ENCODE peak calls at places on chromosome 20, in eight cellular contexts. One of them, this sample, is unnamed.

GRCh38 chr20:41650221-41650948 is 32.2 kb upstream of the CHD6 start:
- DNase-seq in NCI-H1694 treated with DMSO at 0.1 percent for 48 hours: peak
- DNase-seq in glomerular endothelial cell: no peak
- DNase-seq in suprapubic skin: no peak
- DNase-seq in NT2/D1: no peak
- DNase-seq in neural crest cell: no peak
- DNase-seq in right atrium auricular region: no peak
- DNase-seq in effector CD4-positive, alpha-beta T cell: no peak
- DNase-seq in this sample: no peak

GRCh38 chr20:51412991-51413471 is 129.5 kb downstream of the NFATC2 start:
- DNase-seq in glomerular endothelial cell: no peak
- DNase-seq in neural crest cell: no peak
- DNase-seq in NCI-H1694 treated with DMSO at 0.1 percent for 48 hours: peak
- DNase-seq in NT2/D1: no peak
- DNase-seq in effector CD4-positive, alpha-beta T cell: no peak
- DNase-seq in right atrium auricular region: peak
- DNase-seq in suprapubic skin: no peak
- DNase-seq in this sample: no peak

GRCh38 chr20:58459058-58459743 is 56.0 kb downstream of the APCDD1L start:
- DNase-seq in suprapubic skin: no peak
- DNase-seq in neural crest cell: no peak
- DNase-seq in effector CD4-positive, alpha-beta T cell: no peak
- DNase-seq in right atrium auricular region: no peak
- DNase-seq in NT2/D1: no peak
- DNase-seq in NCI-H1694 treated with DMSO at 0.1 percent for 48 hours: no peak
- DNase-seq in glomerular endothelial cell: no peak
- DNase-seq in this sample: no peak

GRCh38 chr20:47320990-47321805 is 35.3 kb downstream of the ZMYND8 start:
- DNase-seq in neural crest cell: no peak
- DNase-seq in suprapubic skin: no peak
- DNase-seq in NCI-H1694 treated with DMSO at 0.1 percent for 48 hours: no peak
- DNase-seq in NT2/D1: no peak
- DNase-seq in glomerular endothelial cell: no peak
- DNase-seq in right atrium auricular region: no peak
- DNase-seq in effector CD4-positive, alpha-beta T cell: no peak
- DNase-seq in this sample: no peak

GRCh38 chr20:36607586-36608387 is 2.2 kb downstream of the RAB5IF start:
- DNase-seq in suprapubic skin: no peak
- DNase-seq in neural crest cell: no peak
- DNase-seq in glomerular endothelial cell: no peak
- DNase-seq in right atrium auricular region: no peak
- DNase-seq in NT2/D1: no peak
- DNase-seq in NCI-H1694 treated with DMSO at 0.1 percent for 48 hours: no peak
- DNase-seq in effector CD4-positive, alpha-beta T cell: no peak
- DNase-seq in this sample: no peak

GRCh38 chr20:57445298-57445697 is 54.1 kb downstream of the RBM38 start:
- DNase-seq in suprapubic skin: no peak
- DNase-seq in NT2/D1: no peak
- DNase-seq in NCI-H1694 treated with DMSO at 0.1 percent for 48 hours: no peak
- DNase-seq in effector CD4-positive, alpha-beta T cell: no peak
- DNase-seq in right atrium auricular region: peak
- DNase-seq in glomerular endothelial cell: no peak
- DNase-seq in neural crest cell: no peak
- DNase-seq in this sample: no peak

GRCh38 chr20:51563597-51564332 is 21.2 kb upstream of the NFATC2 start:
- DNase-seq in NCI-H1694 treated with DMSO at 0.1 percent for 48 hours: no peak
- DNase-seq in suprapubic skin: no peak
- DNase-seq in neural crest cell: no peak
- DNase-seq in glomerular endothelial cell: peak
- DNase-seq in NT2/D1: no peak
- DNase-seq in effector CD4-positive, alpha-beta T cell: no peak
- DNase-seq in right atrium auricular region: peak
- DNase-seq in this sample: no peak

GRCh38 chr20:46698788-46699187 is 9.5 kb upstream of the TP53RK start:
- DNase-seq in right atrium auricular region: no peak
- DNase-seq in NT2/D1: no peak
- DNase-seq in neural crest cell: no peak
- DNase-seq in effector CD4-positive, alpha-beta T cell: no peak
- DNase-seq in suprapubic skin: no peak
- DNase-seq in glomerular endothelial cell: no peak
- DNase-seq in NCI-H1694 treated with DMSO at 0.1 percent for 48 hours: no peak
- DNase-seq in this sample: no peak

GRCh38 chr20:20064303-20064702 is 12.0 kb downstream of the CFAP61 start:
- DNase-seq in effector CD4-positive, alpha-beta T cell: no peak
- DNase-seq in NT2/D1: no peak
- DNase-seq in suprapubic skin: no peak
- DNase-seq in glomerular endothelial cell: no peak
- DNase-seq in right atrium auricular region: no peak
- DNase-seq in neural crest cell: no peak
- DNase-seq in NCI-H1694 treated with DMSO at 0.1 percent for 48 hours: no peak
- DNase-seq in this sample: no peak

GRCh38 chr20:22701679-22702308 is 117.4 kb upstream of the FOXA2 start:
- DNase-seq in suprapubic skin: no peak
- DNase-seq in NCI-H1694 treated with DMSO at 0.1 percent for 48 hours: no peak
- DNase-seq in right atrium auricular region: no peak
- DNase-seq in effector CD4-positive, alpha-beta T cell: no peak
- DNase-seq in neural crest cell: no peak
- DNase-seq in glomerular endothelial cell: no peak
- DNase-seq in NT2/D1: no peak
- DNase-seq in this sample: no peak

GRCh38 chr20:31934968-31935764 is 16.7 kb downstream of the PDRG1 start:
- DNase-seq in NT2/D1: peak
- DNase-seq in suprapubic skin: no peak
- DNase-seq in effector CD4-positive, alpha-beta T cell: no peak
- DNase-seq in neural crest cell: no peak
- DNase-seq in NCI-H1694 treated with DMSO at 0.1 percent for 48 hours: no peak
- DNase-seq in right atrium auricular region: no peak
- DNase-seq in glomerular endothelial cell: no peak
- DNase-seq in this sample: no peak

GRCh38 chr20:23657202-23657601 is 19.4 kb upstream of the CST3 start:
- DNase-seq in glomerular endothelial cell: no peak
- DNase-seq in NT2/D1: no peak
- DNase-seq in suprapubic skin: no peak
- DNase-seq in neural crest cell: no peak
- DNase-seq in effector CD4-positive, alpha-beta T cell: no peak
- DNase-seq in NCI-H1694 treated with DMSO at 0.1 percent for 48 hours: no peak
- DNase-seq in right atrium auricular region: no peak
- DNase-seq in this sample: no peak

GRCh38 chr20:56924976-56925695 is 296.0 kb downstream of the TFAP2C start:
- DNase-seq in NCI-H1694 treated with DMSO at 0.1 percent for 48 hours: no peak
- DNase-seq in right atrium auricular region: no peak
- DNase-seq in suprapubic skin: no peak
- DNase-seq in effector CD4-positive, alpha-beta T cell: no peak
- DNase-seq in NT2/D1: peak
- DNase-seq in glomerular endothelial cell: no peak
- DNase-seq in neural crest cell: peak
- DNase-seq in this sample: no peak

GRCh38 chr20:25076731-25077609 is 5.0 kb downstream of the VSX1 start:
- DNase-seq in glomerular endothelial cell: no peak
- DNase-seq in suprapubic skin: no peak
- DNase-seq in NT2/D1: no peak
- DNase-seq in effector CD4-positive, alpha-beta T cell: no peak
- DNase-seq in neural crest cell: no peak
- DNase-seq in right atrium auricular region: peak
- DNase-seq in NCI-H1694 treated with DMSO at 0.1 percent for 48 hours: peak
- DNase-seq in this sample: no peak

GRCh38 chr20:61844621-61845020 is 221.1 kb downstream of the TAF4 start:
- DNase-seq in suprapubic skin: no peak
- DNase-seq in right atrium auricular region: no peak
- DNase-seq in NT2/D1: no peak
- DNase-seq in neural crest cell: no peak
- DNase-seq in glomerular endothelial cell: no peak
- DNase-seq in effector CD4-positive, alpha-beta T cell: no peak
- DNase-seq in NCI-H1694 treated with DMSO at 0.1 percent for 48 hours: no peak
- DNase-seq in this sample: no peak

GRCh38 chr20:59665656-59666555 is 61.6 kb downstream of the PHACTR3 start:
- DNase-seq in suprapubic skin: no peak
- DNase-seq in NT2/D1: no peak
- DNase-seq in glomerular endothelial cell: no peak
- DNase-seq in NCI-H1694 treated with DMSO at 0.1 percent for 48 hours: no peak
- DNase-seq in neural crest cell: no peak
- DNase-seq in right atrium auricular region: peak
- DNase-seq in effector CD4-positive, alpha-beta T cell: no peak
- DNase-seq in this sample: no peak

GRCh38 chr20:19828233-19828632 is 70.2 kb downstream of the RIN2 start:
- DNase-seq in glomerular endothelial cell: no peak
- DNase-seq in right atrium auricular region: no peak
- DNase-seq in NCI-H1694 treated with DMSO at 0.1 percent for 48 hours: no peak
- DNase-seq in effector CD4-positive, alpha-beta T cell: no peak
- DNase-seq in NT2/D1: no peak
- DNase-seq in suprapubic skin: no peak
- DNase-seq in neural crest cell: no peak
- DNase-seq in this sample: no peak

GRCh38 chr20:57514273-57514751 is 10.6 kb downstream of the CTCFL start:
- DNase-seq in glomerular endothelial cell: peak
- DNase-seq in NCI-H1694 treated with DMSO at 0.1 percent for 48 hours: peak
- DNase-seq in effector CD4-positive, alpha-beta T cell: no peak
- DNase-seq in suprapubic skin: peak
- DNase-seq in NT2/D1: peak
- DNase-seq in neural crest cell: peak
- DNase-seq in right atrium auricular region: peak
- DNase-seq in this sample: no peak

GRCh38 chr20:59014680-59015389 is 4.4 kb upstream of the TUBB1 start:
- DNase-seq in NT2/D1: no peak
- DNase-seq in neural crest cell: no peak
- DNase-seq in suprapubic skin: no peak
- DNase-seq in right atrium auricular region: peak
- DNase-seq in NCI-H1694 treated with DMSO at 0.1 percent for 48 hours: no peak
- DNase-seq in effector CD4-positive, alpha-beta T cell: no peak
- DNase-seq in glomerular endothelial cell: no peak
- DNase-seq in this sample: no peak

GRCh38 chr20:56859751-56860366 is 230.8 kb downstream of the TFAP2C start:
- DNase-seq in effector CD4-positive, alpha-beta T cell: no peak
- DNase-seq in NCI-H1694 treated with DMSO at 0.1 percent for 48 hours: no peak
- DNase-seq in neural crest cell: no peak
- DNase-seq in glomerular endothelial cell: no peak
- DNase-seq in NT2/D1: peak
- DNase-seq in right atrium auricular region: no peak
- DNase-seq in suprapubic skin: no peak
- DNase-seq in this sample: no peak

GRCh38 chr20:19757487-19757972 is 528 bp upstream of the RIN2 start:
- DNase-seq in NCI-H1694 treated with DMSO at 0.1 percent for 48 hours: no peak
- DNase-seq in glomerular endothelial cell: no peak
- DNase-seq in NT2/D1: no peak
- DNase-seq in neural crest cell: peak
- DNase-seq in right atrium auricular region: peak
- DNase-seq in suprapubic skin: peak
- DNase-seq in effector CD4-positive, alpha-beta T cell: no peak
- DNase-seq in this sample: no peak

GRCh38 chr20:11266571-11266970 is 592.8 kb upstream of the JAG1 start:
- DNase-seq in glomerular endothelial cell: no peak
- DNase-seq in NT2/D1: no peak
- DNase-seq in right atrium auricular region: no peak
- DNase-seq in neural crest cell: no peak
- DNase-seq in effector CD4-positive, alpha-beta T cell: no peak
- DNase-seq in NCI-H1694 treated with DMSO at 0.1 percent for 48 hours: no peak
- DNase-seq in suprapubic skin: no peak
- DNase-seq in this sample: no peak

GRCh38 chr20:33209789-33210188 is 7.4 kb upstream of the BPIFA3 start:
- DNase-seq in neural crest cell: peak
- DNase-seq in NCI-H1694 treated with DMSO at 0.1 percent for 48 hours: no peak
- DNase-seq in right atrium auricular region: no peak
- DNase-seq in effector CD4-positive, alpha-beta T cell: no peak
- DNase-seq in glomerular endothelial cell: peak
- DNase-seq in suprapubic skin: no peak
- DNase-seq in NT2/D1: peak
- DNase-seq in this sample: peak

GRCh38 chr20:44357555-44358130 is 2.1 kb downstream of the HNF4A start:
- DNase-seq in NCI-H1694 treated with DMSO at 0.1 percent for 48 hours: no peak
- DNase-seq in NT2/D1: no peak
- DNase-seq in effector CD4-positive, alpha-beta T cell: no peak
- DNase-seq in neural crest cell: no peak
- DNase-seq in glomerular endothelial cell: no peak
- DNase-seq in right atrium auricular region: no peak
- DNase-seq in suprapubic skin: no peak
- DNase-seq in this sample: no peak

GRCh38 chr20:21315138-21315537 is 12.0 kb downstream of the XRN2 start:
- DNase-seq in effector CD4-positive, alpha-beta T cell: no peak
- DNase-seq in glomerular endothelial cell: no peak
- DNase-seq in suprapubic skin: no peak
- DNase-seq in NT2/D1: no peak
- DNase-seq in neural crest cell: no peak
- DNase-seq in right atrium auricular region: no peak
- DNase-seq in NCI-H1694 treated with DMSO at 0.1 percent for 48 hours: no peak
- DNase-seq in this sample: no peak

GRCh38 chr20:44843863-44844262 is 33.5 kb upstream of the RIMS4 start:
- DNase-seq in effector CD4-positive, alpha-beta T cell: no peak
- DNase-seq in NT2/D1: no peak
- DNase-seq in NCI-H1694 treated with DMSO at 0.1 percent for 48 hours: no peak
- DNase-seq in glomerular endothelial cell: no peak
- DNase-seq in right atrium auricular region: no peak
- DNase-seq in neural crest cell: no peak
- DNase-seq in suprapubic skin: no peak
- DNase-seq in this sample: peak

GRCh38 chr20:4157516-4157915 is 142.2 kb upstream of the RNF24 start:
- DNase-seq in neural crest cell: no peak
- DNase-seq in suprapubic skin: no peak
- DNase-seq in glomerular endothelial cell: no peak
- DNase-seq in NT2/D1: no peak
- DNase-seq in right atrium auricular region: no peak
- DNase-seq in effector CD4-positive, alpha-beta T cell: no peak
- DNase-seq in NCI-H1694 treated with DMSO at 0.1 percent for 48 hours: no peak
- DNase-seq in this sample: no peak